ENCODE peak calls at places on chromosomes 4 and X, in five cellular contexts. C is WERI-Rb-1, R is fibroblast of mammary gland, Q is GM23338, P is AG09319. T is an unnamed sample.

GRCh38 chrX:44733931-44734330 is 109.9 kb upstream of the DUSP21 start:
- DNase-seq in R (peak), Q (no peak), C (no peak), P (no peak), T (no peak)

GRCh38 chrX:155242300-155242699 is 22.0 kb downstream of the RAB39B start:
- DNase-seq in P (no peak), Q (no peak), C (no peak), R (no peak), T (no peak)

GRCh38 chrX:54481751-54482150 is 14.3 kb downstream of the FGD1 start:
- DNase-seq in C (peak), P (no peak), Q (peak), R (peak), T (no peak)

GRCh38 chrX:17836830-17837229 is 24.3 kb downstream of the RAI2 start:
- DNase-seq in Q (no peak), P (no peak), R (peak), C (no peak), T (no peak)

GRCh38 chr4:153649572-153649991 is 34.5 kb upstream of the TLR2 start:
- DNase-seq in P (no peak), R (peak), C (peak), Q (peak), T (no peak)

GRCh38 chrX:130594453-130594916 is 192.7 kb downstream of the RBMX2 start:
- DNase-seq in C (no peak), Q (no peak), R (no peak), P (no peak), T (no peak)

GRCh38 chr4:147360301-147360700 is 120.6 kb upstream of the EDNRA start:
- DNase-seq in C (no peak), P (peak), Q (no peak), R (peak), T (no peak)

GRCh38 chr4:105637409-105638258 is 70.9 kb downstream of the INTS12 start:
- DNase-seq in C (no peak), P (no peak), R (peak), Q (no peak), T (no peak)

GRCh38 chr4:37246891-37247290 is 2.3 kb downstream of the NWD2 start:
- DNase-seq in Q (no peak), P (no peak), R (no peak), C (no peak), T (no peak)

GRCh38 chr4:140330311-140330900 is 43.0 kb upstream of the SCOC start:
- DNase-seq in P (no peak), R (peak), C (no peak), Q (peak), T (no peak)

GRCh38 chrX:40090050-40090804 is 7.5 kb downstream of the BCOR start:
- DNase-seq in Q (no peak), R (no peak), C (peak), P (no peak), T (no peak)

GRCh38 chr4:74134500-74134852 is 23.4 kb upstream of the MTHFD2L start:
- DNase-seq in C (no peak), P (no peak), Q (no peak), R (no peak), T (no peak)
- TF ChIP-seq CTCF in C (no peak), P (no peak), Q (no peak), R (no peak), T (no peak)

DNA sequence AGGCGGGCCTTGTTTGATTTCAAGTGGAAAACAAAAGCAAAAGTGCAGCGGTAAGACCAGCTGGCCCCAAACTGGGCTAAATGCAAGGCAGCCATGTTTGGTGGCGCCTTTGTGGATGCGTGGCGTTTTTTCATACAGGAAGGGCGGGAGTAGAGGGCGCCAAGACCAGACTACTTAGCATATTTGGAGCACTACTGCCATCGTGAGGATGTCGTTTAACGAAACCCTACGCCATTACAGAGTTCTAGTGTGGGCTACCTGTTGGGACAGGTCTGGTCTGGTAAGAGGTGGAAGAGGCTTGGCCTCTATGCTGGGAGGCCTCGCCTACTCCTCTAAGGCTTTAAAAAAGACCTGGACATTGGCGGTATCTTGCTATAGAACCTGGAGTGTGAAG is 230.7 kb upstream of the STK26 start:
- DNase-seq in R (peak), P (peak), C (peak), Q (no peak), T (peak)
- TF ChIP-seq CTCF in R (peak), P (peak), C (peak), Q (no peak), T (no peak)

GRCh38 chr4:21948347-21949072 is at the start of gene KCNIP4:
- DNase-seq in Q (peak), P (no peak), C (peak), R (peak), T (peak)
- TF ChIP-seq CTCF in Q (peak), P (no peak), C (peak), R (no peak), T (no peak)

GRCh38 chr4:165191253-165191652 is 16.1 kb upstream of the KLHL2 start:
- DNase-seq in C (no peak), P (no peak), R (no peak), Q (no peak), T (no peak)
- TF ChIP-seq CTCF in C (no peak), P (no peak), R (no peak), Q (no peak), T (no peak)

DNA sequence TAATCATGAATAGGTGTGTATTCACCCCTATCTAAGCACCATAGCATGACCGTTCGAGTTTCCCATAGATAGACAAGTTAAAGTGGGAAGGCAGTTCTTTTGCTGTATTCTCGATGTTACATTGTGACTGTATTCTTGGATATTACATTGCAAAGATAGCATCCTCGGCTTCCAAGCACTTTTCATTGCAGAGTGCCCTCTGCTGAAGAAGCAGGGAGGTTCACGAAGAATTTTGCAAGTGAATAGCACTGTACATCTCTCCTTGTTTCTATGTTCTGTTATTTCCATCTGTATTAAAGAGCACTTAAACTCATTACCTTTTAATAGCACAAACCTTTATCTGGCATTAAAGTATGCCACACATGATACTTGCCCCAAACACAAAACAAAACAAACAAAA is 426.7 kb upstream of the ARX start:
- DNase-seq in P (no peak), R (no peak), C (peak), Q (peak), T (no peak)
- TF ChIP-seq CTCF in P (no peak), R (no peak), C (peak), Q (peak), T (peak)

DNA sequence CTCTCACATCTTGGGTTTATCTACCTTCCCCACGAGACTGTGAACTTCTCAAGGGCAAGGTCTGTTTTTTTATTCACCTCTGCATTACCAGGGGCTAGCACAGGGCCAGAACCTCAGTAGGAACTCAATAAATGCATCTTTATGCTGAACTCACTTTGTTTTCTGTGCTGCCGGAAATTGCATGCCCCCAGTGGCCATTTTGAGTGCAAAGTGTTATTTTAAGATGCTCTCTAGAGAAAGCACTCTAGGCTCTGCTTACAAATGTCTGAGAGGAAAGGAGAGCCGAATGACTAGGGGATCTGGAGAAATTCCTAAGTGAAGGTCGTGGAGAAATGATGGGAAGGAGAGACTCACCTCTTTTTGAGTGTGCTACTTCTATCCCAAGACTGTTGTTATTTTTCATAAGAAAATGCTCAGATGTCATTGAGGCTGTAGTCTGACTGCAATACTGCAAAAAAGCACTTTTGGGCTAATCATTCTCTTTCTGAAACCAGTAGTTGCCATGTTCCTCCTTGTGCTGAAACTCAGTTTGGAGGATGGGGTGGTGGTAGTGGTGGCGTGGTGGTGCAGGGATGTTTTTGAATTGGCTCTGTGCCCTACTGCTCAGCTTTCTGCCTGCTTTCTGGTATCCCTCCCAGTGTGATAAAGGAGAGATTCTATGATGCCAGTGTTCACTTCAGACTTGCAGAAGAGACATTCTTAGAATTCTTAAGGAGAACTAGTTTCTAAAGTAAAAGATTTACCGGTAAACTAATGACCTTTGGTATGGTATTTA is 41.3 kb downstream of the DOCK11 start:
- DNase-seq in P (no peak), Q (peak), C (no peak), R (peak), T (peak)
- TF ChIP-seq CTCF in P (peak), Q (peak), C (peak), R (peak), T (peak)